ENCODE peak calls at places on chromosomes 11 and 22, in four cellular contexts. V, J, G and N are unnamed samples.

GRCh38 chr11:73423506-73423905 is 47.3 kb downstream of the RELT start:
- DNase-seq in V (no peak), J (no peak), G (no peak), N (no peak)

GRCh38 chr11:96154802-96155520 is 188.0 kb downstream of the MAML2 start:
- DNase-seq in V (no peak), J (no peak), G (no peak), N (no peak)

GRCh38 chr11:14687943-14688627 is 44.5 kb downstream of the PDE3B start:
- DNase-seq in V (no peak), J (no peak), G (no peak), N (no peak)

GRCh38 chr11:35235944-35236666 is 97.1 kb downstream of the CD44 start:
- DNase-seq in V (peak; percentile 68), J (no peak), G (no peak), N (no peak)

GRCh38 chr22:21951062-21951461 is 1.6 kb downstream of the PPM1F start:
- DNase-seq in V (no peak), J (no peak), G (no peak), N (no peak)

GRCh38 chr11:132093861-132094260 is 723.4 kb downstream of the NTM start:
- DNase-seq in V (no peak), J (no peak), G (no peak), N (no peak)

GRCh38 chr22:17938484-17938924 is 85.9 kb downstream of the MICAL3 start:
- DNase-seq in V (no peak), J (peak; percentile 48), G (peak; percentile 75), N (no peak)

GRCh38 chr11:12114487-12115033 is 4.2 kb downstream of the MICAL2 start:
- DNase-seq in V (no peak), J (no peak), G (peak; percentile 49), N (peak; percentile 71)

GRCh38 chr11:92277871-92278270 is 53.3 kb downstream of the FAT3 start:
- DNase-seq in V (no peak), J (no peak), G (no peak), N (no peak)

GRCh38 chr11:4118107-4118506 is 23.5 kb downstream of the RRM1 start:
- DNase-seq in V (no peak), J (no peak), G (no peak), N (no peak)

GRCh38 chr11:20369816-20370215 is 6.3 kb downstream of the HTATIP2 start:
- DNase-seq in V (no peak), J (no peak), G (no peak), N (no peak)

GRCh38 chr11:72719144-72719543 is 33.1 kb downstream of the ARAP1 start:
- DNase-seq in V (no peak), J (no peak), G (no peak), N (peak; percentile 77)

GRCh38 chr11:30143098-30143705 is 87.6 kb upstream of the FSHB start:
- DNase-seq in V (no peak), J (no peak), G (no peak), N (no peak)

GRCh38 chr22:28817919-28818859 is 17.8 kb upstream of the XBP1 start:
- DNase-seq in V (peak; percentile 66), J (no peak), G (no peak), N (peak; percentile 80)

GRCh38 chr11:67432655-67433349 is 4.5 kb downstream of the RPS6KB2 start:
- DNase-seq in V (no peak), J (no peak), G (no peak), N (no peak)
- TF ChIP-seq POLR2A in V (no peak), J (no peak), G (no peak), N (no peak)

DNA sequence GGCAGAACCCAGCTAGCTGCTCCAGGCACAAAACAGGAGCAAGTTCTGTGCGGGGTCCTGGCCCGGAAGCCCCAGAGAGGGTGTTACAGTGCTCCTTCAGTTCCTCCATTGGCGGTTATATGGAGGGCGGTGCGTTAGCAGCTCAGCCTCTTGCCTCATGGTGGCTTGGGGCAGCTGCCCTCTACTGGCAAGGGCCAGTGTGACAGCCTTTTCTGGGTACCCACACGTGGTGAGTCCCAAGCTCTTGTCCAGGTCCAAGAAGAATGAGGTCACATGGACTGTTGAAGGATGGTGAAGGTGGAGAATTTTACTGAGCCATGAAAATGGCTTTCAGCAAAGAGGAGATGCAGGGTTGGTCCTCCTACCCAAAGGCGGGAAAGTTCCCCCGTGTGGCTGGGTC is 100.5 kb downstream of the WT1 start:
- DNase-seq in V (peak; percentile 23), J (no peak), G (no peak), N (no peak)
- H3K27ac ChIP-seq in V (no peak overlapping the region), J (peak overlapping the region; percentile 14), G (no peak overlapping the region), N (no peak overlapping the region)

GRCh38 chr22:36325163-36326031 is 62.4 kb downstream of the MYH9 start:
- DNase-seq in V (peak; percentile 80), J (peak; percentile 86), G (no peak), N (no peak)
- TF ChIP-seq POLR2A in V (peak; percentile 22), J (peak; percentile 53), G (no peak), N (no peak)

GRCh38 chr22:49971232-49972162 is 10.9 kb downstream of the PIM3 start:
- DNase-seq in V (peak; percentile 92), J (peak; percentile 88), G (peak; percentile 92), N (peak; percentile 85)
- H3K27ac ChIP-seq in V (peak overlapping the region; percentile 92), J (peak overlapping the region; percentile 93), G (no peak overlapping the region), N (peak overlapping the region; percentile 86)

DNA sequence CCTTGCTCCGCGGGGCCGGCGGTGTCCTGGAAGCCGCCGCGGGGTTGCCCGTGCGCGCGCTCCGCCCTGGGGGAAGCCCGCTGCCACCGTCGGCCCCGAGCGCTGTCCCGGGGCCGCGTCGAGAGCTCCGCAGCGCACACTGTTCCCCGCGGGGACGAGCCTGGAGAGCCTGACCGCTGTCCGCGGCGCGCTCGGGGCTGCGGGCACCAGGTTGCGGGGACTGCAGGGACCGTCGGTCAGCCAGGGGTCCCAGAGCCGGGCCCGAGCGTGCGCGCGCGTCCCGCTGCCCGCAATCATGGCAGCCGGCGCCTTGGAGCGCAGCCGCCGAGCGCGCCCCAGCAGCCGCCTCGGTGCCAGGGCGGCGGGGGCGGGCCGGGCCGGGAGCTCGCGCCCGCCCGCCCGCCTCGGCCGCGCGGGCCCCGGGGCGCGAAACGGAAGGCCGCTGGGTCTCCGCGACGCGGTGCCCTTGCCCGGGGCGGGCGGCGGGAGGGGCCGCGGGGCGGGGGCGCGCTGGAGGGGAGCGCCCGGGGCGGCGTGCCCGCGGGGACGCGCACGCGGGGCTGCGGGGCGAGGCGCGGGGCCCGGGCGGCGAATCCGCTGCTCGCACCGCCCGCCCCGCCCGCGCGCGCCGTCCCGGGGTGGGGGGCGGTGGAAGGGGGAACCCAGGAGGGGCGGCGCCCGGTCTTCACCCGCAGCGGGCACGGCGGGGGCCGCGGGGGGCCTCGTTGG is 79.4 kb upstream of the PPARA start:
- DNase-seq in V (peak; percentile 68), J (peak; percentile 53), G (no peak), N (peak; percentile 45)
- TF ChIP-seq POLR2A in V (no peak), J (no peak), G (no peak), N (no peak)

GRCh38 chr22:27730649-27731433 is 70.7 kb downstream of the MN1 start:
- DNase-seq in V (no peak), J (no peak), G (no peak), N (no peak)

GRCh38 chr22:27732391-27732790 is 69.2 kb downstream of the MN1 start:
- DNase-seq in V (no peak), J (no peak), G (no peak), N (no peak)

GRCh38 chr22:27732841-27733240 is 68.7 kb downstream of the MN1 start:
- DNase-seq in V (no peak), J (no peak), G (no peak), N (no peak)

GRCh38 chr22:27731621-27732020 is 69.9 kb downstream of the MN1 start:
- DNase-seq in V (no peak), J (no peak), G (no peak), N (no peak)

DNA sequence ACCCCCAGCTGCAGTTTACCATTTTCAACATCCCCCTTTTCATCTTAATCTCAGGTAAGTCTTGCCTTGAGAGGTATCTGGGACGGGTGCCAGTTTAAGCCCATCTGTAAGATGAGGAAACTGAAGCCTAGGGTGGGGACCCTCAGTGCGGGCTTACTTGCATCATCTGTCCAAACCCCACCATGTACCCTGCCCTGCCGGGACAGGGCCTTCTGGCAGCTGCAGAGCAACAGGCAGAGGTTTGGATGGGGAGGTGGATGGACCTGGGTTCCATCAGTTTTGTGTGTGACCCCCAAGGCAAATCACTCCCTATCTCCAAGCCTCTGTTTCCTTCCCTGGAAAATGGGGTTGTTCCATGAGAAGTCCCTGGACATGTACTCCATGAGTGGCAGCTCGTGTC is 67.5 kb downstream of the MN1 start:
- DNase-seq in V (no peak), J (no peak), G (no peak), N (no peak)
- H3K27ac ChIP-seq in V (no peak overlapping the region), J (no peak overlapping the region), G (no peak overlapping the region), N (no peak overlapping the region)

GRCh38 chr22:38030311-38031133 is 26.7 kb upstream of the PICK1 start:
- DNase-seq in V (peak; percentile 51), J (no peak), G (no peak), N (no peak)

GRCh38 chr22:38029370-38029769 is 27.8 kb upstream of the PICK1 start:
- DNase-seq in V (no peak), J (no peak), G (no peak), N (no peak)

GRCh38 chr22:38029901-38030300 is 27.3 kb upstream of the PICK1 start:
- DNase-seq in V (no peak), J (no peak), G (no peak), N (no peak)

GRCh38 chr22:38032681-38033521 is 24.3 kb upstream of the PICK1 start:
- DNase-seq in V (no peak), J (peak; percentile 83), G (no peak), N (no peak)

GRCh38 chr22:38031491-38031890 is 25.7 kb upstream of the PICK1 start:
- DNase-seq in V (no peak), J (no peak), G (no peak), N (no peak)
- TF ChIP-seq POLR2A in V (no peak), J (no peak), G (no peak), N (no peak)

GRCh38 chr22:43956805-43957463 is 1.7 kb downstream of the SAMM50 start:
- DNase-seq in V (no peak), J (peak; percentile 33), G (no peak), N (no peak)

GRCh38 chr22:43956383-43956782 is 1.1 kb downstream of the SAMM50 start:
- DNase-seq in V (no peak), J (no peak), G (no peak), N (no peak)

GRCh38 chr22:43955883-43956286 is 643 bp downstream of the SAMM50 start:
- DNase-seq in V (no peak), J (no peak), G (no peak), N (no peak)

GRCh38 chr22:43953988-43954771 is 1.1 kb upstream of the SAMM50 start:
- DNase-seq in V (no peak), J (no peak), G (no peak), N (no peak)

GRCh38 chr22:43955040-43955882 is at the start of gene SAMM50:
- DNase-seq in V (peak; percentile 94), J (peak; percentile 88), G (peak; percentile 90), N (peak; percentile 96)
- H3K27ac ChIP-seq in V (peak within 1 kb of the TSS; percentile 95), J (peak within 1 kb of the TSS; percentile 79), G (no peak within 1 kb of the TSS), N (peak within 1 kb of the TSS; percentile 96)

DNA sequence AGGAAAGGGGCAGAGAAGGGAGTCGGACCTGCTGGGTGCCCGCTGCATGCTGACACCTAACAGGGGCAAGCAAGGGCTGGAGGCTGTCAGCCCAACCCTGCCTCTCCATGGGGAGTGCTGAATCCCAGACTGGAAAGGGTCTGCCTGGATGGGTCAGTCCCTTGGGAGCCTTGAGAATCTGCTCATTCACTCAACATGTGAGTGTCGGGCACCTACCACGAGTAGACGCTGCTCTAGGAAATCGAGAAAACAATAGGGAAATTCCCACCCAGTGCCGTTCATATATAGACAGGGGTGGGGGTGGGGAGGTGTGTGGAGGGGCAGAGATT is 4.4 kb upstream of the CTSD start:
- DNase-seq in V (no peak), J (no peak), G (no peak), N (no peak)
- TF ChIP-seq POLR2A in V (no peak), J (no peak), G (no peak), N (no peak)

GRCh38 chr11:112082729-112083128 is 3.8 kb downstream of the TIMM8B start:
- DNase-seq in V (no peak), J (no peak), G (no peak), N (no peak)
- H3K27ac ChIP-seq in V (no peak overlapping the region), J (no peak overlapping the region), G (no peak overlapping the region), N (no peak overlapping the region)